ENCODE peak calls at places on chromosomes 16 and 17, in seven cellular contexts. One of them, this sample, is unnamed.

GRCh38 chr16:80161799-80162380 is 378.9 kb upstream of the DYNLRB2 start:
- DNase-seq in NCI-H2107: no peak
- DNase-seq in HTR-8/SVneo: no peak
- DNase-seq in left colon: no peak
- DNase-seq in endothelial cell: no peak
- DNase-seq in SK-MEL-5: no peak
- DNase-seq in spleen: no peak
- DNase-seq in this sample: no peak

GRCh38 chr17:8212312-8213180 is 2.2 kb upstream of the AURKB start:
- DNase-seq in NCI-H2107: no peak
- DNase-seq in HTR-8/SVneo: no peak
- DNase-seq in left colon: no peak
- DNase-seq in endothelial cell: no peak
- DNase-seq in SK-MEL-5: no peak
- DNase-seq in spleen: no peak
- DNase-seq in this sample: no peak

GRCh38 chr16:82603784-82604411 is 22.9 kb upstream of the CDH13 start:
- DNase-seq in NCI-H2107: no peak
- DNase-seq in HTR-8/SVneo: peak; percentile 51
- DNase-seq in left colon: no peak
- DNase-seq in endothelial cell: peak; percentile 50
- DNase-seq in SK-MEL-5: peak; percentile 69
- DNase-seq in spleen: no peak
- DNase-seq in this sample: peak; percentile 54

GRCh38 chr16:11848842-11849241 is 2.5 kb downstream of the RSL1D1 start:
- DNase-seq in NCI-H2107: no peak
- DNase-seq in HTR-8/SVneo: no peak
- DNase-seq in left colon: no peak
- DNase-seq in endothelial cell: no peak
- DNase-seq in SK-MEL-5: no peak
- DNase-seq in spleen: no peak
- DNase-seq in this sample: no peak

GRCh38 chr16:2529061-2529931 is 1.9 kb downstream of the CEMP1 start:
- DNase-seq in NCI-H2107: no peak
- DNase-seq in HTR-8/SVneo: no peak
- DNase-seq in left colon: no peak
- DNase-seq in endothelial cell: no peak
- DNase-seq in SK-MEL-5: no peak
- DNase-seq in spleen: peak; percentile 81
- DNase-seq in this sample: no peak

GRCh38 chr16:54503011-54503410 is 216.4 kb upstream of the IRX3 start:
- DNase-seq in NCI-H2107: no peak
- DNase-seq in HTR-8/SVneo: no peak
- DNase-seq in left colon: peak; percentile 45
- DNase-seq in endothelial cell: no peak
- DNase-seq in SK-MEL-5: no peak
- DNase-seq in spleen: no peak
- DNase-seq in this sample: no peak

GRCh38 chr17:81302861-81303326 is 7.8 kb upstream of the SLC38A10 start:
- DNase-seq in NCI-H2107: no peak
- DNase-seq in HTR-8/SVneo: no peak
- DNase-seq in left colon: no peak
- DNase-seq in endothelial cell: no peak
- DNase-seq in SK-MEL-5: no peak
- DNase-seq in spleen: no peak
- DNase-seq in this sample: no peak

GRCh38 chr16:18948372-18949020 is 22.3 kb upstream of the SMG1 start:
- DNase-seq in NCI-H2107: no peak
- DNase-seq in HTR-8/SVneo: no peak
- DNase-seq in left colon: no peak
- DNase-seq in endothelial cell: no peak
- DNase-seq in SK-MEL-5: no peak
- DNase-seq in spleen: no peak
- DNase-seq in this sample: no peak

GRCh38 chr17:43988301-43988700 is 16.1 kb upstream of the NAGS start:
- DNase-seq in NCI-H2107: no peak
- DNase-seq in HTR-8/SVneo: no peak
- DNase-seq in left colon: no peak
- DNase-seq in endothelial cell: no peak
- DNase-seq in SK-MEL-5: no peak
- DNase-seq in spleen: no peak
- DNase-seq in this sample: no peak

GRCh38 chr17:38426441-38426840 is 1.8 kb upstream of the ARHGAP23 start:
- DNase-seq in NCI-H2107: no peak
- DNase-seq in HTR-8/SVneo: no peak
- DNase-seq in left colon: no peak
- DNase-seq in endothelial cell: no peak
- DNase-seq in SK-MEL-5: no peak
- DNase-seq in spleen: no peak
- DNase-seq in this sample: no peak

GRCh38 chr17:72850410-72850809 is 242.1 kb downstream of the SLC39A11 start:
- DNase-seq in NCI-H2107: no peak
- DNase-seq in HTR-8/SVneo: no peak
- DNase-seq in left colon: no peak
- DNase-seq in endothelial cell: no peak
- DNase-seq in SK-MEL-5: no peak
- DNase-seq in spleen: no peak
- DNase-seq in this sample: no peak

GRCh38 chr16:59543641-59544040 is 809.5 kb upstream of the GOT2 start:
- DNase-seq in NCI-H2107: no peak
- DNase-seq in HTR-8/SVneo: no peak
- DNase-seq in left colon: no peak
- DNase-seq in endothelial cell: no peak
- DNase-seq in SK-MEL-5: no peak
- DNase-seq in spleen: no peak
- DNase-seq in this sample: no peak

GRCh38 chr16:3825103-3825502 is 55.4 kb downstream of the CREBBP start:
- DNase-seq in NCI-H2107: no peak
- DNase-seq in HTR-8/SVneo: no peak
- DNase-seq in left colon: no peak
- DNase-seq in endothelial cell: no peak
- DNase-seq in SK-MEL-5: no peak
- DNase-seq in spleen: no peak
- DNase-seq in this sample: no peak

This sample was measured in head of caudate nucleus.